ENCODE peak calls at places on chromosomes 6 and 20, in ten cellular contexts. E, F, M, X, L, T, Z, N, C and O are unnamed samples.

GRCh38 chr6:335146-335545 is 42.9 kb downstream of the DUSP22 start:
- DNase-seq in E (no peak), F (no peak), M (no peak), X (no peak), L (no peak), T (no peak), Z (no peak), N (no peak), C (peak; percentile 29), O (no peak)

GRCh38 chr6:34310846-34311245 is 62.0 kb upstream of the SMIM29 start:
- DNase-seq in E (no peak), F (no peak), M (no peak), X (no peak), L (no peak), T (no peak), Z (no peak), N (no peak), C (no peak), O (no peak)

GRCh38 chr6:157685596-157686280 is 137.3 kb upstream of the SNX9 start:
- DNase-seq in E (no peak), F (no peak), M (no peak), X (no peak), L (no peak), T (no peak), Z (no peak), N (no peak), C (no peak), O (no peak)

GRCh38 chr6:88165877-88166492 is at the start of gene CNR1:
- DNase-seq in E (peak; percentile 65), F (peak; percentile 86), M (peak; percentile 78), X (no peak), L (no peak), T (no peak), Z (peak; percentile 42), N (peak; percentile 24), C (peak; percentile 63), O (peak; percentile 83)

GRCh38 chr6:166955121-166955864 is 1.1 kb downstream of the RNASET2 start:
- DNase-seq in E (peak; percentile 40), F (peak; percentile 74), M (peak; percentile 83), X (no peak), L (no peak), T (no peak), Z (no peak), N (no peak), C (peak; percentile 76), O (peak; percentile 59)

GRCh38 chr20:59170406-59171349 is 7.1 kb downstream of the ZNF831 start:
- DNase-seq in E (no peak), F (no peak), M (peak; percentile 36), X (no peak), L (no peak), T (no peak), Z (no peak), N (no peak), C (no peak), O (no peak)

GRCh38 chr6:5094327-5094726 is 9.2 kb downstream of the PPP1R3G start:
- DNase-seq in E (no peak), F (no peak), M (no peak), X (peak; percentile 48), L (no peak), T (no peak), Z (no peak), N (peak; percentile 96), C (no peak), O (no peak)

GRCh38 chr6:142413111-142413510 is 111.3 kb downstream of the ADGRG6 start:
- DNase-seq in E (no peak), F (no peak), M (no peak), X (no peak), L (no peak), T (no peak), Z (no peak), N (peak; percentile 65), C (no peak), O (no peak)

GRCh38 chr20:52779125-52779524 is 193.0 kb upstream of the TSHZ2 start:
- DNase-seq in E (no peak), F (no peak), M (no peak), X (no peak), L (no peak), T (no peak), Z (no peak), N (no peak), C (no peak), O (no peak)

GRCh38 chr20:62727584-62728027 is 19.0 kb downstream of the NTSR1 start:
- DNase-seq in E (no peak), F (peak; percentile 50), M (no peak), X (no peak), L (no peak), T (no peak), Z (no peak), N (no peak), C (peak; percentile 35), O (no peak)

GRCh38 chr6:5713519-5713918 is 293.2 kb downstream of the NRN1 start:
- DNase-seq in E (peak; percentile 16), F (no peak), M (no peak), X (no peak), L (no peak), T (no peak), Z (no peak), N (no peak), C (no peak), O (no peak)

GRCh38 chr6:33277663-33278391 is 904 bp downstream of the B3GALT4 start:
- DNase-seq in E (no peak), F (peak; percentile 79), M (peak; percentile 79), X (no peak), L (no peak), T (no peak), Z (no peak), N (no peak), C (no peak), O (peak; percentile 77)

GRCh38 chr6:46509063-46509462 is 17.8 kb upstream of the RCAN2 start:
- DNase-seq in E (no peak), F (no peak), M (no peak), X (no peak), L (no peak), T (no peak), Z (no peak), N (no peak), C (no peak), O (no peak)

GRCh38 chr6:133761706-133762105 is 127.2 kb upstream of the TCF21 start:
- DNase-seq in E (no peak), F (no peak), M (no peak), X (no peak), L (no peak), T (no peak), Z (no peak), N (peak; percentile 76), C (no peak), O (no peak)

GRCh38 chr6:38671885-38672467 is 31.0 kb downstream of the GLO1 start:
- DNase-seq in E (peak; percentile 43), F (no peak), M (peak; percentile 55), X (peak; percentile 15), L (no peak), T (no peak), Z (peak; percentile 11), N (peak; percentile 64), C (no peak), O (peak; percentile 18)

GRCh38 chr6:111921108-111921507 is 47.9 kb upstream of the FYN start:
- DNase-seq in E (no peak), F (no peak), M (no peak), X (no peak), L (no peak), T (no peak), Z (no peak), N (no peak), C (no peak), O (no peak)

GRCh38 chr20:18057106-18057993 is at the start of gene OVOL2:
- DNase-seq in E (peak; percentile 71), F (peak; percentile 92), M (peak; percentile 91), X (no peak), L (peak; percentile 87), T (no peak), Z (no peak), N (no peak), C (no peak), O (no peak)

GRCh38 chr20:35953411-35954199 is 697 bp downstream of the SCAND1 start:
- DNase-seq in E (peak; percentile 35), F (peak; percentile 84), M (peak; percentile 76), X (peak; percentile 27), L (peak; percentile 27), T (peak; percentile 61), Z (peak; percentile 32), N (peak; percentile 61), C (peak; percentile 64), O (peak; percentile 81)

GRCh38 chr6:37029249-37029959 is 23.9 kb downstream of the FGD2 start:
- DNase-seq in E (peak; percentile 53), F (peak; percentile 82), M (peak; percentile 82), X (peak; percentile 78), L (peak; percentile 47), T (no peak), Z (peak; percentile 58), N (peak; percentile 90), C (peak; percentile 84), O (no peak)

GRCh38 chr6:1267790-1268762 is 43.8 kb upstream of the FOXQ1 start:
- DNase-seq in E (peak; percentile 47), F (no peak), M (no peak), X (no peak), L (no peak), T (no peak), Z (no peak), N (no peak), C (no peak), O (no peak)

GRCh38 chr6:11288065-11288464 is 55.6 kb upstream of the NEDD9 start:
- DNase-seq in E (no peak), F (peak; percentile 89), M (peak; percentile 89), X (no peak), L (peak; percentile 65), T (no peak), Z (no peak), N (no peak), C (no peak), O (no peak)

GRCh38 chr20:34390769-34391447 is 27.8 kb downstream of the ITCH start:
- DNase-seq in E (no peak), F (peak; percentile 55), M (peak; percentile 83), X (no peak), L (no peak), T (no peak), Z (no peak), N (peak; percentile 96), C (no peak), O (no peak)

GRCh38 chr20:23268792-23269354 is 81.7 kb upstream of the NXT1 start:
- DNase-seq in E (no peak), F (no peak), M (no peak), X (no peak), L (no peak), T (no peak), Z (no peak), N (no peak), C (no peak), O (no peak)

GRCh38 chr20:16351415-16351814 is 221.8 kb downstream of the KIF16B start:
- DNase-seq in E (no peak), F (no peak), M (no peak), X (no peak), L (no peak), T (no peak), Z (no peak), N (no peak), C (no peak), O (no peak)

GRCh38 chr6:130927305-130927704 is 100.1 kb downstream of the SMLR1 start:
- DNase-seq in E (no peak), F (no peak), M (peak; percentile 57), X (no peak), L (no peak), T (no peak), Z (no peak), N (no peak), C (no peak), O (no peak)

GRCh38 chr20:40452758-40453157 is 236.3 kb downstream of the MAFB start:
- DNase-seq in E (no peak), F (no peak), M (no peak), X (no peak), L (no peak), T (no peak), Z (no peak), N (no peak), C (no peak), O (no peak)

GRCh38 chr20:58963060-58963584 is 17.9 kb upstream of the NELFCD start:
- DNase-seq in E (no peak), F (no peak), M (no peak), X (no peak), L (no peak), T (no peak), Z (no peak), N (no peak), C (no peak), O (no peak)

GRCh38 chr20:14055127-14055742 is 59.9 kb downstream of the MACROD2 start:
- DNase-seq in E (peak; percentile 15), F (no peak), M (no peak), X (no peak), L (no peak), T (no peak), Z (peak; percentile 36), N (peak; percentile 66), C (no peak), O (peak; percentile 2)